ENCODE peak calls at places on chromosomes 2 and 18, in five cellular contexts. G is A549, W is suprapubic skin, S is stomach, I is SK-N-SH. C is an unnamed sample.

GRCh38 chr2:11292464-11293255 is 51.8 kb downstream of the ROCK2 start:
- DNase-seq in G (peak), W (no peak), S (no peak), I (no peak), C (no peak)

GRCh38 chr2:241540766-241541561 is 17.6 kb upstream of the BOK start:
- DNase-seq in G (peak), W (peak), S (peak), I (peak), C (peak)

GRCh38 chr2:234676109-234676858 is 179.4 kb upstream of the ARL4C start:
- DNase-seq in G (no peak), W (no peak), S (no peak), I (no peak), C (no peak)

GRCh38 chr18:32879497-32879896 is 106.7 kb upstream of the KLHL14 start:
- DNase-seq in G (no peak), W (no peak), S (no peak), I (no peak), C (no peak)

GRCh38 chr2:223090540-223091235 is 38.7 kb downstream of the KCNE4 start:
- DNase-seq in G (no peak), W (no peak), S (no peak), I (no peak), C (no peak)

GRCh38 chr2:11028407-11028916 is 116.7 kb downstream of the KCNF1 start:
- DNase-seq in G (no peak), W (no peak), S (peak), I (no peak), C (no peak)

GRCh38 chr2:233832869-233833812 is 21.2 kb downstream of the HJURP start:
- DNase-seq in G (peak), W (peak), S (peak), I (peak), C (no peak)

GRCh38 chr2:152244241-152244640 is 68.7 kb upstream of the STAM2 start:
- DNase-seq in G (no peak), W (no peak), S (no peak), I (no peak), C (no peak)

GRCh38 chr2:9655441-9656269 is 24.9 kb upstream of the YWHAQ start:
- DNase-seq in G (peak), W (no peak), S (no peak), I (no peak), C (no peak)

GRCh38 chr2:11833601-11834000 is 87.2 kb downstream of the LPIN1 start:
- DNase-seq in G (no peak), W (no peak), S (no peak), I (no peak), C (no peak)

GRCh38 chr2:68594674-68595492 is 48.5 kb upstream of the PROKR1 start:
- DNase-seq in G (peak), W (no peak), S (peak), I (peak), C (no peak)

GRCh38 chr2:42854207-42854818 is 61.9 kb upstream of the HAAO start:
- DNase-seq in G (no peak), W (no peak), S (no peak), I (no peak), C (peak)

GRCh38 chr2:100976634-100977391 is 25.3 kb upstream of the RPL31 start:
- DNase-seq in G (no peak), W (no peak), S (no peak), I (no peak), C (no peak)

DNA sequence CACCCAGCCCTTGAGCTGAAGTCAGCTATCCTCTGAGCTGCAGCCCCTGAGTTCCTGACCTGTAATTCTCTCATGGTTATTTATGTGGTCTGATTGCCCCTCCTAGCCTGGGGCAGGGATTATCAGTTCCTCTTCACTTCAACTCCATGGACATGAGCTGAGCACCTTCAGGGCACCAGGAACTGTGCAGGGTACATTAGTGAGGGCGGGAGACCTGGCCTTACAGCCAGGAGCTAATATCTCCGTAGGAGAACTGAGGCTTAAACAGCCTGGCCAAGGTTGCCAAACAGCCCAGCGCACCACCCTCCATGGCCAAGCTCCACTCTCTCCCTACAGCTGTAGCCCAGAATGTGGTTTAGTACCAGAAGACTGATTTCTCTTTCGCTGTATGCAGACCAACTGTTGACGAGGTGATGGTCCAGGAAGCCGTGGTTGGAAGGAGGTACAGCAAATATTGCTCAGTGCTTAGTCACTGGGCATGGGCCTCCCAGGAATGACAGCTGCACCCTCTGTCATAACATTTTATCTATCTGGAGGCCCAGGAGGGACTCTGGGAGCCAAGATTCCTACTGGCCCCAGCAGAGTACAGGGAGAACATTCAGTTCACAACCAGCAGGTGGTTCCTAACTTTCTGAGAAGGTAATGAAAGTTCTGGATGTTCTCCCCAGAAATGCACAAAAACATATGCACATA is 228.7 kb upstream of the SIX2 start:
- DNase-seq in G (peak), W (no peak), S (no peak), I (no peak), C (no peak)
- TF ChIP-seq CTCF in G (peak), W (no peak), S (no peak), I (peak), C (no peak)

DNA sequence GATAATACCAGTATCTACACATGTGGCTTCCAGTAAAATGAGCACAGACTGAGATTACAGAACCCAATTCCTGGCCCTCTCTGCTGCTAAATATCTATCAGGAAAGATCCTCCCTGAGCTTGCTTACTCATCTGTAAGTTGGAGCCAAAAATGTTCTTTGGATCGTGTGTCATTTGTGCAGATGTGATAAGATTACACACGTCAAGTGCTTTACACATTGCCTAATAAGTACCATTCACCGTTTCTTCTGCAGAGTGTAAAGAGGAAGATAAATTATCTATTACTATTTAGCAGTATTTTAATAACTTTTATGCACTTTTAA is 23.2 kb upstream of the SLC20A1 start:
- DNase-seq in G (peak), W (no peak), S (peak), I (no peak), C (no peak)
- TF ChIP-seq EP300 in G (no peak), W (no peak), S (no peak), I (peak), C (no peak)

DNA sequence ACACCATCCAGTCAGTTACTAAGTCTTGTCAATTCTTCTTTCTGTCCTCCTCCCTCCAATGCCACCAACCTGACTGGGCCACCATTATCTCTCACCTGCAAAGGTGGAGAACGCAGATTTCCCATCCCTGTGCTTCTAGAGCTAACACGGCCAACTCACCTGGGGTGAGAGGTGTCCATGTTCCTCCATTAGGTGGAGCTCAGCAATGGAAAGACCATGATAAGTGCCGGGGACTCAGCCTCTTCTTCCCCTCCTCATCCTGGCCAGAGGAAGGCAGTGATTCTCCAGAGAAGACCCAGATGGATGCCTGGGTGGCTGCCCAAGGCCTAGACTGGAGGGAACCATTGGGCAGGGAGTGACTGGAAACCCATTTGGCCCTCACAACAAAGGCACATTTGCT is 48.1 kb upstream of the SLC1A4 start:
- DNase-seq in G (no peak), W (no peak), S (no peak), I (no peak), C (no peak)
- H3K27ac ChIP-seq in G (no peak), W (no peak), S (no peak), I (no peak), C (no peak)

DNA sequence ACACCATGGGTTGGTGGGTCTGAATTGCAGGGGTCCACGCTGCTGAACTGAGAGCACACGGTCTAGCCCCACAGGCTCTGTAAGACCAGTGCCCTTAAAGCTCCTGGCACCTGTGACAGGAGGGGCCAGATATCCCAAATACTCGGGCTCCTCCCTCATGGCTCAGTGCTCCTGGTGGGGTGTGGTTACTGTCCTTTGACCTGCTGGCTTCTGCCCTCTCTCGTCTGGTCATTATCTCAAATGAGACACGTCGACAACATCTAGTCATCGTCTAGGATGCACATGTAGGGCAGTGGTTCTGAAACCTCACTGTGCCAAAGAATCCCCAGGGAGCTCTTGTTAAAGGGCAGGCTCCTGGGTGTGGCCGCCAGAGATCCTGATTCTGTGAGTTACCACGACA is 258.4 kb downstream of the LOXHD1 start:
- DNase-seq in G (peak), W (no peak), S (no peak), I (no peak), C (no peak)
- TF ChIP-seq CTCF in G (no peak), W (no peak), S (no peak), I (no peak), C (no peak)

GRCh38 chr2:65022189-65022588 is 33.0 kb downstream of the SLC1A4 start:
- DNase-seq in G (no peak), W (no peak), S (no peak), I (peak), C (no peak)

GRCh38 chr2:65026154-65026553 is 30.1 kb upstream of the CEP68 start:
- DNase-seq in G (no peak), W (no peak), S (no peak), I (no peak), C (no peak)

GRCh38 chr2:65023742-65024141 is 32.5 kb upstream of the CEP68 start:
- DNase-seq in G (no peak), W (no peak), S (no peak), I (no peak), C (no peak)

GRCh38 chr2:65025453-65026128 is 30.6 kb upstream of the CEP68 start:
- DNase-seq in G (no peak), W (no peak), S (no peak), I (no peak), C (no peak)

DNA sequence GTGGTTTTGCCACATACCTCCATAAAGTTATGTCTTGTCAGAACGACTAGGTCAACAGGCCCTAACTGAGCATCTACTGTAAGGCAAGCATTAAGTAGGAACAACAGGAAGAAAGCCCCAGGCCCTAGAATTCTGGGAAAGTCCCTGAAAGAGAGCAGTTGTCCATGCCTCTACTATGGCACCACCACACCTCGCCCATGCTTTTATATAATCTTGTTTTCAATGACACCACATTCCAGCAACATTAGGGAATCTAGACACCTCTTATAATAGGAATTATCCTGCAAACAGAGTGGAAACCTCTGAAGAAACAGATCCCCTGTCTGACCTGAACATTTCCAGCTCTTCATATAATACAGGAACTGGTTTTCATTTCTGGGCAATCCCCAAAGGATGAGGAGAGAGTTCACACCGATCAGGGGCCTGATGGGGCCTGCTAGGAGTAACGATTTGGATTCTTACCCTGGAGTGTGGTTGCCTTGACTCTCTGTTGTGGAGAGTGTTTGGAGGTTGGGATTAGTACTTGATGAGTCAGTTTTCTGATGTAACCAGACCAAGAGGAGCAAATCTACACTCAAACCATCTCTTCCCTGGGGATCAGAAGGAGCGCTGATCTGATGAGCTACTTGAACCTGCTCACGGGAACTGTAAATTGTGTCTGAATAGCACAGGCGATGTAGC is 31.9 kb upstream of the CEP68 start:
- DNase-seq in G (peak), W (no peak), S (no peak), I (no peak), C (no peak)
- TF ChIP-seq EP300 in G (no peak), W (no peak), S (no peak), I (no peak), C (no peak)

GRCh38 chr2:121633463-121633862 is 15.8 kb downstream of the CLASP1 start:
- DNase-seq in G (no peak), W (no peak), S (no peak), I (no peak), C (no peak)

GRCh38 chr2:121640380-121641326 is 8.6 kb downstream of the CLASP1 start:
- DNase-seq in G (peak), W (no peak), S (no peak), I (no peak), C (no peak)

GRCh38 chr2:121634354-121635307 is 14.6 kb downstream of the CLASP1 start:
- DNase-seq in G (peak), W (no peak), S (no peak), I (no peak), C (no peak)

GRCh38 chr2:121638333-121638732 is 10.9 kb downstream of the CLASP1 start:
- DNase-seq in G (no peak), W (no peak), S (no peak), I (no peak), C (no peak)

GRCh38 chr2:121635371-121635770 is 13.9 kb downstream of the CLASP1 start:
- DNase-seq in G (no peak), W (no peak), S (no peak), I (no peak), C (no peak)
- H3K27ac ChIP-seq in G (peak), W (no peak), S (no peak), I (no peak), C (no peak)

GRCh38 chr2:172339431-172340010 is 87.9 kb upstream of the ITGA6 start:
- DNase-seq in G (no peak), W (no peak), S (no peak), I (no peak), C (no peak)
- TF ChIP-seq CTCF in G (no peak), W (no peak), S (no peak), I (no peak), C (no peak)

GRCh38 chr2:226664140-226664539 is 135.5 kb downstream of the IRS1 start:
- DNase-seq in G (no peak), W (no peak), S (peak), I (no peak), C (no peak)
- TF ChIP-seq EP300 in G (no peak), W (no peak), S (no peak), I (no peak), C (no peak)

GRCh38 chr2:205687018-205687956 is 5.0 kb downstream of the NRP2 start:
- DNase-seq in G (no peak), W (no peak), S (no peak), I (no peak), C (peak)
- H3K27ac ChIP-seq in G (peak), W (no peak), S (peak), I (no peak), C (peak)

DNA sequence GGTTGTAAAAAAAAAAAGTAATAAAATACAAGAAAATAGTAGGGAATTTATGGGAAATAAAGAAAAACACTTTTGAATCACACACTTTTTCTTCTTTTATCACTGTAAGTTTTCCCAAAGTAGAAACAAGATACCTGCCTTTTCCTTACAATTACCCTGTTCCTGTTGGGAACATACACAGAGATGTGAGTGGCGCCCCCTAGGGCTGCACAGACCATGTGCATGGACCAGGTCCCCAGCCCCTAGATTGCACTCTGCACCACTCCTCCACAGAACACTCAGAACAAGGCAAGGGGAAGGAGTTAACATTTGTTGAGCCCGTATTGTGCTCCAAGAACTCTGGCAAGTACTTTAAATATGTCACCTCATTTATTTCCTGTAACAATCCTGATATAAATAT is 118.7 kb upstream of the NRP2 start:
- DNase-seq in G (peak), W (no peak), S (no peak), I (peak), C (no peak)
- TF ChIP-seq CTCF in G (peak), W (no peak), S (no peak), I (peak), C (no peak)

C was measured in ovary.